ENCODE peak calls at places on chromosomes 4 and X, in five cellular contexts. W is NB4, G is sigmoid colon, T is breast epithelium, A is tibial nerve. X is an unnamed sample.

GRCh38 chrX:138157850-138158249 is 553.7 kb downstream of the FGF13 start:
- DNase-seq in A (no peak), G (no peak), W (no peak), T (no peak), X (no peak)

GRCh38 chrX:42530027-42530426 is 247.9 kb downstream of the PPP1R2C start:
- DNase-seq in A (no peak), W (no peak), T (no peak), G (no peak), X (no peak)

GRCh38 chr4:106186201-106186600 is 129.8 kb downstream of the TBCK start:
- DNase-seq in G (no peak), A (no peak), W (no peak), T (no peak), X (no peak)

GRCh38 chr4:79439489-79439888 is 31.5 kb upstream of the GK2 start:
- DNase-seq in W (no peak), T (no peak), G (no peak), A (no peak), X (no peak)

GRCh38 chr4:141962486-141962885 is 326.1 kb downstream of the IL15 start:
- DNase-seq in G (no peak), W (no peak), A (no peak), T (no peak), X (no peak)

GRCh38 chr4:1500966-1501753 is 94.9 kb upstream of the NKX1-1 start:
- DNase-seq in A (no peak), G (no peak), W (no peak), T (no peak), X (no peak)

GRCh38 chr4:76989391-76990061 is 40.0 kb downstream of the SEPTIN11 start:
- DNase-seq in A (no peak), T (no peak), G (no peak), W (no peak), X (no peak)

GRCh38 chrX:133913658-133914388 is 71.6 kb downstream of the GPC3 start:
- DNase-seq in W (no peak), G (no peak), T (no peak), A (no peak), X (no peak)

GRCh38 chrX:47144626-47145407 is at the start of the genes NDUFB11 and RBM10:
- DNase-seq in T (peak), A (peak), G (peak), W (peak), X (peak)

GRCh38 chr4:156109943-156110925 is 156.6 kb upstream of the CTSO start:
- DNase-seq in G (peak), W (peak), A (no peak), T (no peak), X (no peak)

GRCh38 chrX:150202641-150203248 is 160.4 kb upstream of the MAMLD1 start:
- DNase-seq in G (no peak), A (no peak), W (peak), T (peak), X (no peak)

GRCh38 chr4:14726441-14727405 is 275.6 kb upstream of the CPEB2 start:
- DNase-seq in W (no peak), T (peak), A (no peak), G (no peak), X (no peak)

GRCh38 chr4:23323436-23323835 is 566.4 kb downstream of the PPARGC1A start:
- DNase-seq in W (no peak), T (no peak), G (no peak), A (no peak), X (no peak)

GRCh38 chr4:120085705-120086104 is 19.1 kb upstream of the MAD2L1 start:
- DNase-seq in W (no peak), G (no peak), T (no peak), A (no peak), X (no peak)

GRCh38 chr4:158856852-158857251 is 88.0 kb downstream of the FNIP2 start:
- DNase-seq in W (peak), A (no peak), G (no peak), T (no peak), X (peak)

GRCh38 chrX:103806862-103807474 is 25.1 kb downstream of the RAB9B start:
- DNase-seq in A (no peak), W (no peak), G (no peak), T (no peak), X (no peak)

GRCh38 chrX:41180194-41180902 is 95.1 kb downstream of the USP9X start:
- DNase-seq in A (no peak), G (no peak), T (peak), W (peak), X (peak)

GRCh38 chrX:2793752-2794151 is 35.0 kb upstream of the GYG2 start:
- DNase-seq in A (no peak), W (no peak), T (no peak), G (no peak), X (no peak)

GRCh38 chr4:165154482-165154881 is 41.8 kb upstream of the TMEM192 start:
- DNase-seq in T (no peak), W (no peak), A (no peak), G (no peak), X (no peak)

GRCh38 chr4:181957088-181957487 is 286.1 kb upstream of the TENM3 start:
- DNase-seq in W (no peak), A (no peak), G (no peak), T (peak), X (no peak)

GRCh38 chrX:36898301-36898700 is 109.9 kb upstream of the FAM47C start:
- DNase-seq in W (peak), G (no peak), A (no peak), T (no peak), X (peak)

GRCh38 chrX:108299101-108299591 is 139.1 kb downstream of the COL4A6 start:
- DNase-seq in T (no peak), A (no peak), W (no peak), G (no peak), X (no peak)

GRCh38 chr4:90950385-90950841 is 823.2 kb downstream of the CCSER1 start:
- DNase-seq in G (no peak), A (no peak), W (no peak), T (no peak), X (peak)

GRCh38 chr4:139919513-139919912 is 234.5 kb downstream of the MAML3 start:
- DNase-seq in T (peak), A (no peak), W (no peak), G (no peak), X (no peak)

GRCh38 chrX:108268434-108269080 is 169.7 kb downstream of the COL4A6 start:
- DNase-seq in T (no peak), A (no peak), G (no peak), W (no peak), X (no peak)

GRCh38 chr4:43763029-43763610 is 685.5 kb downstream of the KCTD8 start:
- DNase-seq in W (no peak), G (no peak), T (no peak), A (no peak), X (no peak)

GRCh38 chrX:45421806-45422205 is 221.1 kb upstream of the DIPK2B start:
- DNase-seq in G (no peak), T (no peak), A (no peak), W (no peak), X (no peak)

DNA sequence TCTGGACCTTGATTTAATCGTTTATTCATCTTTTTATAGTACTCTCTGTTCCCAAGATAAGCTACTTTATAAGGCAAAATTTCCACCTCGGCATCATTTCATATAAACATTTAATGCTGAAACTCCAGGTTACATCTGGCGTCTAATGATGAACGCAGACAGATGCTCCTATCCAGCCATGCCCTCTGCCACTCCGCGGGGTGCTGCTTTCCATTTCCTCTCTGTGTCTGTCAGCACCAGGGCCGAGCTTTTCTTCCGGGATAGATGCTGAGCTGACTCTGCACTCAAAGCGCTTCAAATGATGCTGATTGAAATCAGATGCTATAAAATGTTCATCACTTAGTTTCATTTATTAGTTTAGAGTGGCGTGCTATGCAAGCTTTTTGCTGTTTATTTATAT is 80.5 kb upstream of the HELT start:
- DNase-seq in A (no peak), W (no peak), T (no peak), G (no peak), X (no peak)
- TF ChIP-seq POLR2A in A (no peak), W (no peak), T (no peak), G (no peak), X (no peak)

GRCh38 chr4:46389301-46389761 is 597 bp downstream of the GABRA2 start:
- DNase-seq in W (no peak), G (no peak), T (no peak), A (no peak), X (no peak)
- TF ChIP-seq POLR2A in W (no peak), G (no peak), T (no peak), A (no peak), X (no peak)

DNA sequence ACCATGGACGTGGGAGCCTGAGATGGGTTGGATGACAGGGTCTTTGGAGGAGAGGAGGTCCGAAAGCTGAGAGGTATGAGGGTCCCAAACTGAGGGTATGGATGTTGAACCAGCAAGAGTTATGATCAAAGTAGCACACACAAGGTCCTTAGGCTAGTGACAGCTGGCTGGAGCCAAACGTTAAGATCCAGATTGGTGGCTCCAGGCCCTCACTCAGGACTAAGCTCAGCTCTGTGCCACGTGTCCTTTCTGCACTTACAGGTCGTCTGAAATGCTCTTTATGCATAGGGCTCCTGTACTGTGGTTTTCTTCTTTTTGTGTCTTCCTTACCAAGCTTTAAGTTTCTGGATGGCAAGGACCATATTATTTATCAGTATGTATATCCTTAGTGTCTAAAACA is 35.4 kb downstream of the ADD1 start:
- DNase-seq in W (no peak), G (no peak), A (no peak), T (no peak), X (no peak)
- TF ChIP-seq POLR2A in W (no peak), G (no peak), A (no peak), T (no peak), X (no peak)

GRCh38 chr4:26320159-26320452 is 708 bp upstream of the RBPJ start:
- DNase-seq in W (no peak), A (no peak), T (no peak), G (no peak), X (peak)

GRCh38 chr4:26317766-26318165 is 3.0 kb upstream of the RBPJ start:
- DNase-seq in T (no peak), G (no peak), A (no peak), W (no peak), X (no peak)

GRCh38 chr4:26321326-26322276 is 787 bp downstream of the RBPJ start:
- DNase-seq in G (peak), A (no peak), T (no peak), W (peak), X (peak)

GRCh38 chr4:26320453-26321325 is at the start of gene RBPJ:
- DNase-seq in W (peak), T (peak), G (peak), A (peak), X (peak)

DNA sequence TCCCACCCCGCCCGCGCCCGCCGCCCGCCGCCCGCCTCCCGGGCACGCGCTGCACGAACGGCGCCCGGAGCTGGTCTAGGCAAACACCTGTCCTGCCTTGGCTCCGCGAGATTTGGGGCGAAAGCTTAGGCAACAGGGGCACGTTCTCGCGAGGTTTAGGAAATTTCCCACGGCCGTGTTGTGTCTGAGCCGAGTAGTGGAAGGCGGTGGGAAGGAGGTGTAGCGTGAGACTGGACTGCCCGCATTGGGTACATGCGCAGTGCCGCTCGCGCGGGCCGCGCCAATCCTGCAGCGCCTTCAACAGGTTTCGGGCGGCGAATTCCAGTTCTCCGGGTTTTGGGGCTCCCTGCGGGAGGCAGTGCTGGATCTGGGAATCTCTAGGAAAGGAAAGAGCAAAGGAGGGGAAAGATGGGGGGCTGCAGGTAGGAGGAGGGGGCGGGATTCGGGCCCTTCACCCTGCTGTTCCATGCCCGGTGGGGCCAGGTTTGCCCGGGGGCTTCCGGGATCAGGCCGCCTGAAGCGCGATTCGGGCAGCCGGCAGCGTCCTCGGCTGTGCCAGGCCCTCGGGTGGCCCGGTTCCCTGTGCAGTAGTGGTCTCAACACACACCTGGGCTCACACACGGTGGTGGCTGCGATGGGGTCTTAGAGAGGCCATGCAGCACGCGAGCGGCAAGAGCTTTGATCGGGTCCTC is 1.2 kb upstream of the RBPJ start:
- DNase-seq in A (peak), G (peak), T (peak), W (peak), X (peak)
- TF ChIP-seq POLR2A in A (peak), G (no peak), T (no peak), W (peak), X (peak)

DNA sequence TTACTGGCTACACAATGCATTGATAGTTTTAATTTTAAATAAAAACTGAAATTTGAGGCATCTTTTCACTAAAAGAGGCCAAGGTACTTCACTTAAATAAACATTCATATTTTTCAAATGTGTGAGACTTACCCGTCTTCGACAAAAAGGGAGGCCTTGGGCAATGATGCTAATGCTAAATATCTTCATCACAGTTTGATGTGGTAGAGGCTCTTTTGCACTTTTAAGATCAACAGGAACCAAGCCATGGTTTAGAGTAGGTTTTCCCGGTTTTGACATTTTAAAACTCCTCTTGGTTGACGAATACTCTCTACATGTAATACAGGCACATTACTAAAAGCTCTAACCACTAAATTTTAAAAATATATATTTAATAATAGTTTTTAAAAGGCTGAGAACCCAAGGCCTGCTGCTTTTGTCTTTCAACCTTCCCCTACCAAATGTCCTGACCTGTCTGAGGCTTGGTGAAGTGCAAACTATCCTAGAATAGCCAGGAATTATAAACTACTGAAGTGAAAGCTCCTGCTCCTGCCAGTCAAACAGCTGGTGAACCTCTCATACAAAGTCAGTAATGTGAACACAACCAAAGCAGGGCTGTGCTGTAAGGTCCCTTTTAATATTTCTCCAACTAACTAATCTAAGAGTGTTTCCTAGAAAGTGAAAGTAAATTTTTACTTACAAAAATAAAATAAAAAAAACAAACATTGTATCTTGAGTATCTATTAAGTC is 153.7 kb downstream of the FBXW7 start:
- DNase-seq in W (no peak), G (no peak), T (no peak), A (no peak), X (no peak)
- TF ChIP-seq POLR2A in W (no peak), G (no peak), T (no peak), A (no peak), X (no peak)

GRCh38 chrX:77894921-77895886 is at the start of gene MAGT1:
- DNase-seq in W (peak), G (peak), A (peak), T (peak), X (peak)

GRCh38 chrX:77893713-77894112 is 1.5 kb downstream of the MAGT1 start:
- DNase-seq in G (no peak), W (no peak), A (no peak), T (no peak), X (no peak)

GRCh38 chrX:77900688-77901087 is 1.4 kb downstream of the COX7B start:
- DNase-seq in A (no peak), W (peak), T (no peak), G (no peak), X (peak)

GRCh38 chrX:77901506-77901905 is 2.2 kb downstream of the COX7B start:
- DNase-seq in A (no peak), T (no peak), G (no peak), W (no peak), X (no peak)

GRCh38 chrX:77899081-77899828 is at the start of gene COX7B:
- DNase-seq in G (peak), T (peak), W (peak), A (peak), X (peak)
- TF ChIP-seq POLR2A in G (peak), T (peak), W (peak), A (peak), X (peak)

GRCh38 chrX:154443479-154443910 is 446 bp upstream of the FAM50A start:
- DNase-seq in G (no peak), T (no peak), W (no peak), A (no peak), X (no peak)

GRCh38 chrX:154445776-154446175 is 1.8 kb downstream of the FAM50A start:
- DNase-seq in T (no peak), G (no peak), W (no peak), A (no peak), X (no peak)

GRCh38 chrX:154444755-154445246 is 860 bp downstream of the FAM50A start:
- DNase-seq in W (no peak), G (no peak), A (no peak), T (no peak), X (no peak)

GRCh38 chrX:154441984-154442707 is 1.8 kb upstream of the FAM50A start:
- DNase-seq in T (peak), A (no peak), G (no peak), W (no peak), X (no peak)

DNA sequence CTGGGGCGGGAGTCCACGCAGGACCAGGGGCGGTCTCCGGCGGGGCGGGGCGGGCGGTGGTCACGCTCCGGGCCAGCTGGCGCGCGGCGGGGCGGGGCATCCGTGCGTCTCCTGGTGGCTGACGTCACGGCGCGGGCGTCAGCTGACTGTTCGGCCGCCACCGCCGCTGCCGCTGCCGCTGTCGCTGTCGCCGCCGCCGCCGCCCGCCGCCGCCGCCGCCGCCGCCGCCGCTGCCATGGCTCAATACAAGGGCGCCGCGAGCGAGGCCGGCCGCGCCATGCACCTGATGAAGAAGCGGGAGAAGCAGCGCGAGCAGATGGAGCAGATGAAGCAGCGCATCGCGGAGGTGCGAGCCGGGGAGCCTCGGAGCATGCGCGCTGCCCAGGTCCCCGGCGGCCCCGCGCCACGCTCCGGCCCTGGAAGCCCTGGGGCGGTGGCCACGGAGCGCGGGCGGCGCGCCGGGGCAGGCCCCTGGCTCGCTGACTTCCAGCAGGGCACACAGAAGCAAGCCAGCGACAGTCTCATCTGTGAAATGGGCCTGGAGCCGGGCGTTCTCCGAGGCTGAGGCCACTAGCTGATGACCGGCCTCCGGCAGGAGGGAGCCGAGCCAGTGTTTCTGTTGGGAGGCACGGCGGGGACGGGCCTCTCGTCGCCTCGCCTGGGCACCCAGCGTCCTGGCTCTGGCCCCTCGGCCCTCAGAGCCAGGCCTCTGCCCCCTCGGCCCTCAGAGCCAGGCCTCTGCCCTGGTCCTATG is at the start of gene FAM50A:
- DNase-seq in G (peak), T (peak), W (peak), A (peak), X (peak)
- TF ChIP-seq POLR2A in G (no peak), T (no peak), W (no peak), A (peak), X (no peak)